ENCODE peak calls at places on chromosomes 4 and X, in ten cellular contexts. D, G, C, N, J, V, M, R, A and H are unnamed samples.
A peak's percentile ranks its signal among the peaks of the same experiment; 100 is the strongest.

GRCh38 chr4:159608434-159608833 is 505.6 kb downstream of the RAPGEF2 start:
- DNase-seq in D (no peak), G (no peak), C (no peak), N (no peak), J (no peak), V (no peak), M (no peak), R (no peak), A (no peak), H (no peak)

GRCh38 chrX:74286950-74287349 is 17.0 kb upstream of the ZCCHC13 start:
- DNase-seq in D (no peak), G (no peak), C (no peak), N (no peak), J (no peak), V (no peak), M (no peak), R (no peak), A (no peak), H (no peak)

GRCh38 chr4:825063-825968 is 613 bp downstream of the CPLX1 start:
- DNase-seq in D (no peak), G (no peak), C (no peak), N (no peak), J (peak; percentile 63), V (peak; percentile 37), M (peak; percentile 43), R (no peak), A (no peak), H (peak; percentile 9)

GRCh38 chrX:1807301-1807731 is 192.5 kb downstream of the ASMT start:
- DNase-seq in D (no peak), G (no peak), C (peak; percentile 42), N (no peak), J (no peak), V (no peak), M (no peak), R (no peak), A (no peak), H (no peak)

GRCh38 chr4:163939597-163939996 is 445.1 kb downstream of the TMA16 start:
- DNase-seq in D (no peak), G (no peak), C (no peak), N (no peak), J (no peak), V (no peak), M (no peak), R (no peak), A (no peak), H (no peak)

GRCh38 chr4:43587746-43588145 is 695.2 kb downstream of the GRXCR1 start:
- DNase-seq in D (no peak), G (no peak), C (no peak), N (no peak), J (no peak), V (no peak), M (no peak), R (no peak), A (no peak), H (no peak)

GRCh38 chrX:70166601-70167590 is 10.4 kb upstream of the DGAT2L6 start:
- DNase-seq in D (no peak), G (no peak), C (no peak), N (no peak), J (no peak), V (no peak), M (no peak), R (no peak), A (no peak), H (no peak)

GRCh38 chrX:134711135-134711941 is 53.1 kb upstream of the PLAC1 start:
- DNase-seq in D (no peak), G (no peak), C (no peak), N (no peak), J (no peak), V (no peak), M (no peak), R (peak; percentile 49), A (no peak), H (no peak)

GRCh38 chrX:455199-455598 is 68.5 kb upstream of the PPP2R3B start:
- DNase-seq in D (no peak), G (no peak), C (no peak), N (no peak), J (no peak), V (no peak), M (no peak), R (no peak), A (no peak), H (no peak)

GRCh38 chr4:55611358-55612059 is 19.5 kb upstream of the PDCL2 start:
- DNase-seq in D (no peak), G (no peak), C (no peak), N (no peak), J (no peak), V (no peak), M (no peak), R (no peak), A (no peak), H (no peak)

GRCh38 chr4:107449611-107450369 is 270.2 kb downstream of the PAPSS1 start:
- DNase-seq in D (no peak), G (no peak), C (no peak), N (no peak), J (no peak), V (no peak), M (no peak), R (no peak), A (no peak), H (no peak)

GRCh38 chr4:54189140-54189539 is 40.0 kb upstream of the PDGFRA start:
- DNase-seq in D (no peak), G (no peak), C (no peak), N (no peak), J (no peak), V (no peak), M (no peak), R (no peak), A (no peak), H (no peak)

GRCh38 chr4:115234405-115235093 is 121.1 kb upstream of the NDST4 start:
- DNase-seq in D (no peak), G (no peak), C (peak; percentile 43), N (no peak), J (no peak), V (no peak), M (peak; percentile 6), R (peak; percentile 15), A (no peak), H (no peak)

GRCh38 chr4:84647307-84647884 is 64.5 kb downstream of the CDS1 start:
- DNase-seq in D (no peak), G (no peak), C (no peak), N (no peak), J (no peak), V (no peak), M (no peak), R (no peak), A (no peak), H (no peak)

GRCh38 chr4:168773388-168774195 is 236.5 kb downstream of the CBR4 start:
- DNase-seq in D (no peak), G (no peak), C (no peak), N (peak; percentile 63), J (no peak), V (peak; percentile 76), M (no peak), R (no peak), A (no peak), H (peak; percentile 68)

GRCh38 chr4:3436048-3436797 is 5.5 kb upstream of the HGFAC start:
- DNase-seq in D (no peak), G (no peak), C (no peak), N (no peak), J (no peak), V (peak; percentile 46), M (no peak), R (no peak), A (no peak), H (no peak)

GRCh38 chr4:153318696-153319320 is 25.7 kb upstream of the MND1 start:
- DNase-seq in D (no peak), G (peak; percentile 36), C (peak; percentile 42), N (no peak), J (no peak), V (no peak), M (peak; percentile 43), R (peak; percentile 74), A (no peak), H (no peak)

DNA sequence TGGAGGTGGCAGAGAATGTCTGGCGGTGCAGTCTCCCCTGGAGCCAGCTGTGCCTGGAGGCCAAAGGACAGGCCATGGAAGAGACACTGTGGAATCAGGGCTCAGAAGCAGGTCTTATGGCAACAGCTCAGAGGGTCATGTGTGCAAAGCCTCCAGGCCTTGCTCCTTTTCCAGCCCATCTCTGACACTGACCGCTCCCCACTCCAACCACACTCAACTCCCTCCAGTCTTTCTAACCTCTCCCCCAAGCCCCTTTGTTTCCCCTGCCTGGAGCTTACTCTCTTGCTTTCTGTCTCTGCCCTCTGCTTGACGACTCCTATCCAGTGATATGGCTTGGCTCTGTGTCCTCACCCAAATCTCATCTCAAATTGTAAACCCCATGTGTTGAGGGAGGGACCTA is 34.2 kb upstream of the CRMP1 start:
- DNase-seq in D (no peak), G (no peak), C (no peak), N (no peak), J (no peak), V (no peak), M (no peak), R (no peak), A (no peak), H (no peak)
- TF ChIP-seq CTCF in D (no peak), G (no peak), C (no peak), N (no peak), J (no peak), V (no peak), M (no peak), R (no peak), A (no peak), H (no peak)

DNA sequence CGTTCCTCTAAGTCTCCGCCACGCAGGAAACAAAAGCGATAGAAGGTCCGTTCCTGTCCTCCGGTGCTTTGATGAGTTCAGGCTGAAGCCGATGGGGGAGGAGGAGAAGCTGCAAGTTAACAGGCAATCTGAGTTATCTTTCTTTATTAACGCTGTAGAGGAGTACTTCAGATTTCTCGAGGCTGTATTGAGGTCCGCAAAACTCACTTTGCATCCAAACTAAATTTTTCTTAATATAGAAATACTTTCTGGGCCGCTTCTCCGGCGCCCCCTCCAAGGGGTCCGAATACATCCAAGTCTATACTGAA is 395 bp upstream of the SOWAHB start:
- DNase-seq in D (no peak), G (no peak), C (no peak), N (no peak), J (no peak), V (no peak), M (no peak), R (no peak), A (no peak), H (no peak)
- H3K4me3 ChIP-seq in D (peak overlapping the region; percentile 66), G (peak overlapping the region; percentile 49), C (peak overlapping the region; percentile 47), N (peak overlapping the region; percentile 56), J (peak overlapping the region; percentile 55), V (peak overlapping the region; percentile 15), M (no peak overlapping the region), R (peak overlapping the region; percentile 51), A (peak overlapping the region; percentile 62), H (peak overlapping the region; percentile 62)

GRCh38 chr4:65302145-65302544 is 368.1 kb downstream of the EPHA5 start:
- DNase-seq in D (no peak), G (no peak), C (no peak), N (no peak), J (no peak), V (no peak), M (no peak), R (no peak), A (no peak), H (no peak)

GRCh38 chr4:65296246-65296645 is 374.0 kb downstream of the EPHA5 start:
- DNase-seq in D (no peak), G (no peak), C (no peak), N (no peak), J (no peak), V (no peak), M (no peak), R (no peak), A (no peak), H (no peak)
- TF ChIP-seq CTCF in D (no peak), G (no peak), C (no peak), N (no peak), J (no peak), V (no peak), M (no peak), R (no peak), A (no peak), H (no peak)

GRCh38 chr4:111323916-111324315 is 701.0 kb upstream of the PITX2 start:
- DNase-seq in D (no peak), G (no peak), C (no peak), N (no peak), J (no peak), V (no peak), M (no peak), R (no peak), A (no peak), H (no peak)
- H3K4me3 ChIP-seq in D (no peak overlapping the region), G (no peak overlapping the region), C (no peak overlapping the region), N (no peak overlapping the region), J (no peak overlapping the region), V (no peak overlapping the region), M (no peak overlapping the region), R (no peak overlapping the region), A (no peak overlapping the region), H (no peak overlapping the region)